ENCODE peak calls at places on chromosomes 4 and X, in four cellular contexts. E, V, S and Q are unnamed samples.

GRCh38 chr4:139278956-139279722 is 886 bp downstream of the MGARP start:
- DNase-seq in V (peak), E (no peak), S (no peak), Q (no peak)

GRCh38 chr4:40309250-40309774 is 25.8 kb upstream of the CHRNA9 start:
- DNase-seq in E (peak), S (no peak), V (peak), Q (peak)

GRCh38 chr4:47862297-47862696 is 24.4 kb upstream of the CORIN start:
- DNase-seq in V (no peak), E (no peak), S (no peak), Q (no peak)

GRCh38 chr4:37243061-37243460 is 1.5 kb upstream of the NWD2 start:
- DNase-seq in V (peak), E (no peak), S (no peak), Q (peak)

GRCh38 chr4:7323872-7324650 is 110.7 kb downstream of the PSAPL1 start:
- DNase-seq in E (no peak), S (no peak), V (peak), Q (no peak)

GRCh38 chrX:12991575-12991974 is 16.7 kb downstream of the TMSB4X start:
- DNase-seq in E (no peak), V (no peak), S (peak), Q (no peak)

GRCh38 chr4:130359537-130359936 is 1263.6 kb downstream of the C4orf33 start:
- DNase-seq in S (peak), V (peak), E (no peak), Q (no peak)

GRCh38 chr4:55635760-55636621 is at the start of gene NMU:
- DNase-seq in V (peak), E (peak), S (no peak), Q (peak)

GRCh38 chrX:153226344-153227190 is 47.5 kb downstream of the MAGEA1 start:
- DNase-seq in S (no peak), V (peak), E (peak), Q (peak)

GRCh38 chrX:10231461-10231860 is 74.7 kb downstream of the CLCN4 start:
- DNase-seq in V (no peak), E (no peak), S (no peak), Q (no peak)

GRCh38 chr4:40750461-40751258 is 905 bp downstream of the NSUN7 start:
- DNase-seq in V (peak), S (no peak), E (no peak), Q (peak)